ENCODE peak calls at places on chromosomes 5 and 9, in nine cellular contexts. N, D, S, O, V, P, U, A and R are unnamed samples.

GRCh38 chr9:136089697-136090045 is 5.4 kb downstream of the NACC2 start:
- DNase-seq in N (no peak), D (no peak), S (peak), O (no peak), V (no peak), P (no peak), U (peak), A (no peak), R (no peak)

GRCh38 chr5:164376840-164377239 is 871.4 kb downstream of the MAT2B start:
- DNase-seq in N (no peak), D (no peak), S (no peak), O (no peak), V (no peak), P (no peak), U (no peak), A (no peak), R (no peak)

GRCh38 chr5:29498860-29499259 is 1694.6 kb upstream of the CDH6 start:
- DNase-seq in N (no peak), D (no peak), S (no peak), O (no peak), V (no peak), P (no peak), U (no peak), A (no peak), R (peak)

GRCh38 chr5:77143998-77144836 is 57.1 kb upstream of the ZBED3 start:
- DNase-seq in N (peak), D (peak), S (peak), O (peak), V (peak), P (peak), U (peak), A (peak), R (no peak)

GRCh38 chr5:31408814-31409213 is 123.1 kb downstream of the DROSHA start:
- DNase-seq in N (no peak), D (no peak), S (peak), O (no peak), V (no peak), P (no peak), U (peak), A (no peak), R (no peak)

GRCh38 chr5:115343855-115344254 is 47.4 kb upstream of the CCDC112 start:
- DNase-seq in N (no peak), D (no peak), S (peak), O (no peak), V (no peak), P (no peak), U (peak), A (no peak), R (no peak)

GRCh38 chr5:88188458-88189132 is 80.0 kb downstream of the TMEM161B start:
- DNase-seq in N (no peak), D (no peak), S (no peak), O (no peak), V (peak), P (no peak), U (peak), A (no peak), R (no peak)

GRCh38 chr5:57406591-57406990 is 76.0 kb downstream of the ACTBL2 start:
- DNase-seq in N (no peak), D (no peak), S (no peak), O (no peak), V (no peak), P (no peak), U (peak), A (no peak), R (no peak)

GRCh38 chr9:136278221-136278620 is 25.7 kb downstream of the CCDC187 start:
- DNase-seq in N (no peak), D (no peak), S (no peak), O (no peak), V (no peak), P (no peak), U (no peak), A (no peak), R (no peak)

GRCh38 chr5:158644301-158644700 is 455.4 kb downstream of the EBF1 start:
- DNase-seq in N (no peak), D (no peak), S (no peak), O (no peak), V (no peak), P (no peak), U (peak), A (no peak), R (no peak)

GRCh38 chr9:133575673-133576590 is 33.3 kb downstream of the FAM163B start:
- DNase-seq in N (no peak), D (no peak), S (no peak), O (no peak), V (no peak), P (no peak), U (no peak), A (no peak), R (no peak)

GRCh38 chr5:147190236-147190815 is 44.5 kb upstream of the STK32A start:
- DNase-seq in N (no peak), D (no peak), S (no peak), O (no peak), V (no peak), P (no peak), U (no peak), A (no peak), R (no peak)

GRCh38 chr5:43601454-43602260 is 1.3 kb upstream of the NNT start:
- DNase-seq in N (no peak), D (peak), S (peak), O (no peak), V (no peak), P (no peak), U (peak), A (no peak), R (no peak)

GRCh38 chr5:147887026-147887627 is 8.6 kb downstream of the SCGB3A2 start:
- DNase-seq in N (no peak), D (peak), S (no peak), O (no peak), V (peak), P (no peak), U (peak), A (no peak), R (no peak)

GRCh38 chr5:135491552-135492318 is 39.6 kb upstream of the TIFAB start:
- DNase-seq in N (no peak), D (no peak), S (no peak), O (no peak), V (peak), P (no peak), U (no peak), A (no peak), R (no peak)

GRCh38 chr9:108991479-108991878 is 21.8 kb downstream of the CTNNAL1 start:
- DNase-seq in N (no peak), D (peak), S (no peak), O (no peak), V (no peak), P (no peak), U (peak), A (no peak), R (no peak)

GRCh38 chr9:108997112-108997511 is 16.2 kb downstream of the CTNNAL1 start:
- DNase-seq in N (no peak), D (no peak), S (no peak), O (no peak), V (no peak), P (no peak), U (no peak), A (no peak), R (no peak)

GRCh38 chr9:109001275-109001676 is 12.0 kb downstream of the CTNNAL1 start:
- DNase-seq in N (no peak), D (no peak), S (peak), O (no peak), V (no peak), P (no peak), U (peak), A (no peak), R (no peak)

GRCh38 chr9:108994695-108995094 is 18.6 kb downstream of the CTNNAL1 start:
- DNase-seq in N (peak), D (peak), S (no peak), O (peak), V (no peak), P (peak), U (peak), A (no peak), R (no peak)

GRCh38 chr9:108996653-108997052 is 16.6 kb downstream of the CTNNAL1 start:
- DNase-seq in N (no peak), D (no peak), S (no peak), O (no peak), V (no peak), P (no peak), U (no peak), A (no peak), R (no peak)
- TF ChIP-seq CTCF in N (no peak), D (no peak), S (no peak), O (no peak), V (no peak), P (no peak), U (no peak), A (no peak), R (no peak)

GRCh38 chr9:15622596-15622995 is 69.8 kb downstream of the CCDC171 start:
- DNase-seq in N (no peak), D (no peak), S (peak), O (no peak), V (no peak), P (no peak), U (peak), A (no peak), R (no peak)
- TF ChIP-seq CTCF in N (no peak), D (no peak), S (peak), O (no peak), V (peak), P (no peak), U (peak), A (peak), R (peak)

GRCh38 chr5:142717582-142718215 is 31.8 kb upstream of the FGF1 start:
- DNase-seq in N (no peak), D (peak), S (peak), O (no peak), V (peak), P (no peak), U (peak), A (no peak), R (no peak)
- TF ChIP-seq CTCF in N (peak), D (peak), S (peak), O (no peak), V (peak), P (peak), U (peak), A (peak), R (peak)

DNA sequence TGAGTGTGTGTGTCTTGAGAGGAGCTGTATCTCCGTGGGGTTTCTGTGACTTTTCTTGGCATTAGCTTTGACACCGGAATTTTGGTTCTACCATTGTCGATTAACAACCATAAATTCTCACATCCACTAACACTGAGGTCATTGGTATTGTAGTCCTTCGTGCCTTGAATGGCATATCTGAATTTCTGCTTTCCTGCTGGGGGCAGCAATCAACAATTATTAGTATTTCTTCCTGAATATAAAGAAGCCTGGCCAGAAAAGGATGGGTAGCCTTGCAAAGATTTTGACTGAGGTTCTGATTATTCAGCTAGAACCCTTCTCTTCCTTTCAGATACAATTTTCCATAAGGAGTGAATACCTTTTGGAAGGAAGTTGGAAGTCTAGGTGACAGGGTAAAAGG is 33.5 kb upstream of the SHOC1 start:
- DNase-seq in N (no peak), D (peak), S (no peak), O (no peak), V (no peak), P (no peak), U (peak), A (no peak), R (no peak)
- TF ChIP-seq CTCF in N (no peak), D (peak), S (peak), O (no peak), V (no peak), P (no peak), U (peak), A (no peak), R (peak)

GRCh38 chr9:71001780-71002386 is 119.5 kb downstream of the TRPM3 start:
- DNase-seq in N (no peak), D (peak), S (peak), O (no peak), V (peak), P (no peak), U (peak), A (no peak), R (no peak)

GRCh38 chr9:71004196-71004595 is 117.2 kb downstream of the TRPM3 start:
- DNase-seq in N (no peak), D (no peak), S (no peak), O (no peak), V (no peak), P (no peak), U (no peak), A (no peak), R (no peak)

GRCh38 chr9:71003346-71003745 is 118.1 kb downstream of the TRPM3 start:
- DNase-seq in N (no peak), D (no peak), S (no peak), O (no peak), V (no peak), P (no peak), U (no peak), A (no peak), R (no peak)

GRCh38 chr9:71010258-71010657 is 111.2 kb downstream of the TRPM3 start:
- DNase-seq in N (no peak), D (no peak), S (no peak), O (no peak), V (no peak), P (no peak), U (no peak), A (no peak), R (no peak)

DNA sequence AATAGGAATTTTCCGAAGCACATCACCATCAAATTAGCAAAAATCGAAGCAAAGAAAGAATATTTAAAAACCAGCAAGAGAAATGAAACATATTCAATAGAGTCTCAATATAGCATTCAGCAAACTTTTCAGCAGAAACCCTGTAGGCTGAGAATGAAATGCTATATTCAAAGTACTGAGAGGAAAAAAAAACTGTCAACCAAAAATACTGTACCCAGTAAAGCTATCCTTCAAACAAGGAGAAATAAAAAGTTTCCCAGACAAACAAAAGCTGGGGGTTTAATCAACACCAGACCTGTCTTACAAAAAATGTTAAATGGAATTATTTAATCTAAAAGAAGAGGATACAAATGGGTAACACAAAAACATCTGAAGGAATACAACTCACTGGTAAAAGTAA is 116.0 kb downstream of the TRPM3 start:
- DNase-seq in N (no peak), D (no peak), S (no peak), O (no peak), V (no peak), P (no peak), U (no peak), A (no peak), R (no peak)
- TF ChIP-seq CTCF in N (no peak), D (no peak), S (no peak), O (no peak), V (no peak), P (no peak), U (no peak), A (no peak), R (no peak)

GRCh38 chr9:130095872-130096271 is 42.2 kb downstream of the GPR107 start:
- DNase-seq in N (no peak), D (no peak), S (no peak), O (no peak), V (no peak), P (no peak), U (no peak), A (no peak), R (no peak)

GRCh38 chr9:130088056-130088455 is 34.4 kb downstream of the GPR107 start:
- DNase-seq in N (no peak), D (no peak), S (no peak), O (no peak), V (no peak), P (no peak), U (no peak), A (no peak), R (no peak)

GRCh38 chr9:130089141-130089540 is 35.4 kb downstream of the GPR107 start:
- DNase-seq in N (no peak), D (no peak), S (no peak), O (no peak), V (no peak), P (no peak), U (no peak), A (no peak), R (no peak)

GRCh38 chr9:130090915-130091314 is 37.2 kb downstream of the GPR107 start:
- DNase-seq in N (no peak), D (no peak), S (no peak), O (no peak), V (no peak), P (no peak), U (no peak), A (no peak), R (no peak)
- TF ChIP-seq CTCF in N (no peak), D (no peak), S (peak), O (no peak), V (no peak), P (no peak), U (no peak), A (no peak), R (peak)

DNA sequence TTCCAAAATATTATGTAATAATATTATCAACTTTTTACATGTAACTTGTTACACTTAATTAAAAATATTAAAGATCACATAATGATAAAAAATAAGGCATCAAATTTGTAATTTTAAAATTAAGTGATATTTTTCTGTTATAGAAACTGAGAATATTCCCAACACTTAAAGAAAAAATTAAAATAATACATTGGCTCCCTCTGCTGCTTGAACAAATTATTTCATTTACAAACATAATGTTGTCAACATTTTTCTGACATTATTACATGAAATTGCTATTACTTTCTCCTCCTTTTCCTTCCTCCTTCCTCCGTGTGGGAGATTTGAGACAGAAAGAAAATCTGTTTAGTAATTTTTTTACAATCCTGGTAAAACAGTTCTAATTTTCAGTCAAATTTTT is 42.3 kb downstream of the RNF180 start:
- DNase-seq in N (no peak), D (no peak), S (no peak), O (no peak), V (no peak), P (no peak), U (peak), A (no peak), R (no peak)
- TF ChIP-seq CTCF in N (peak), D (peak), S (peak), O (peak), V (peak), P (no peak), U (no peak), A (no peak), R (peak)

GRCh38 chr5:64944868-64945267 is 176.1 kb downstream of the CWC27 start:
- DNase-seq in N (no peak), D (no peak), S (no peak), O (no peak), V (no peak), P (no peak), U (no peak), A (no peak), R (no peak)
- TF ChIP-seq CTCF in N (no peak), D (no peak), S (no peak), O (no peak), V (no peak), P (no peak), U (no peak), A (no peak), R (no peak)